ENCODE peak calls at places on chromosome 1, in six cellular contexts. K, G, U, F, H and X are unnamed samples.

GRCh38 chr1:59698386-59698785 is 116.4 kb upstream of the HOOK1 start:
- DNase-seq in K (no peak), G (no peak), U (no peak), F (no peak), H (no peak), X (no peak)

GRCh38 chr1:83942914-83943313 is 56.0 kb downstream of the TTLL7 start:
- DNase-seq in K (no peak), G (peak; percentile 24), U (no peak), F (no peak), H (no peak), X (no peak)

GRCh38 chr1:7085521-7085920 is 300.3 kb downstream of the CAMTA1 start:
- DNase-seq in K (no peak), G (no peak), U (no peak), F (no peak), H (no peak), X (no peak)

GRCh38 chr1:22652881-22653316 is at the start of gene C1QB:
- DNase-seq in K (no peak), G (no peak), U (no peak), F (no peak), H (no peak), X (no peak)

GRCh38 chr1:101163406-101163770 is 73.4 kb upstream of the S1PR1 start:
- DNase-seq in K (no peak), G (no peak), U (no peak), F (no peak), H (no peak), X (no peak)

GRCh38 chr1:151175036-151175741 is 592 bp downstream of the TMOD4 start:
- DNase-seq in K (no peak), G (peak; percentile 38), U (no peak), F (no peak), H (no peak), X (no peak)

GRCh38 chr1:17306921-17307320 is 1.1 kb upstream of the PADI4 start:
- DNase-seq in K (no peak), G (no peak), U (no peak), F (no peak), H (no peak), X (no peak)

GRCh38 chr1:9426291-9426711 is 113.0 kb upstream of the SLC25A33 start:
- DNase-seq in K (no peak), G (no peak), U (peak; percentile 71), F (no peak), H (no peak), X (no peak)

GRCh38 chr1:215081566-215082531 is 688 bp upstream of the KCNK2 start:
- DNase-seq in K (no peak), G (peak; percentile 23), U (peak; percentile 6), F (no peak), H (no peak), X (no peak)

GRCh38 chr1:52403566-52404115 is 582 bp downstream of the ORC1 start:
- DNase-seq in K (peak; percentile 17), G (peak; percentile 84), U (peak; percentile 75), F (no peak), H (peak; percentile 66), X (peak; percentile 7)

GRCh38 chr1:167533851-167534300 is 15.5 kb upstream of the CD247 start:
- DNase-seq in K (peak; percentile 44), G (peak; percentile 50), U (peak; percentile 55), F (peak; percentile 85), H (peak; percentile 36), X (peak; percentile 83)

GRCh38 chr1:40248429-40248828 is 692 bp downstream of the TMCO2 start:
- DNase-seq in K (no peak), G (peak; percentile 13), U (no peak), F (no peak), H (no peak), X (no peak)

GRCh38 chr1:21335750-21336168 is 45.5 kb upstream of the ECE1 start:
- DNase-seq in K (peak; percentile 84), G (no peak), U (no peak), F (no peak), H (peak; percentile 70), X (no peak)

GRCh38 chr1:193185861-193186714 is at the start of gene B3GALT2:
- DNase-seq in K (peak; percentile 67), G (peak; percentile 70), U (peak; percentile 44), F (peak; percentile 47), H (no peak), X (no peak)